ENCODE peak calls at places on chromosomes 13 and 19, in ten cellular contexts. One of them, this sample, is unnamed.

GRCh38 chr13:29702912-29703351 is 107.4 kb upstream of the SLC7A1 start:
- DNase-seq in CD4-positive, alpha-beta T cell: no peak
- DNase-seq in activated naive CD4-positive, alpha-beta T cell: no peak
- DNase-seq in adipocyte: peak; percentile 89
- DNase-seq in NCI-H446: no peak
- DNase-seq in NCI-H1105 treated with DMSO at 0.1 percent for 48 hours: no peak
- DNase-seq in ovary: no peak
- DNase-seq in T1000: peak; percentile 81
- DNase-seq in EH: peak; percentile 99
- DNase-seq in HAP-1: no peak
- DNase-seq in this sample: no peak

GRCh38 chr19:6263306-6264076 is 16.3 kb downstream of the MLLT1 start:
- DNase-seq in CD4-positive, alpha-beta T cell: no peak
- DNase-seq in T1000: no peak
- DNase-seq in HAP-1: no peak
- DNase-seq in ovary: no peak
- DNase-seq in EH: no peak
- DNase-seq in NCI-H446: no peak
- DNase-seq in NCI-H1105 treated with DMSO at 0.1 percent for 48 hours: no peak
- DNase-seq in activated naive CD4-positive, alpha-beta T cell: no peak
- DNase-seq in adipocyte: no peak
- DNase-seq in this sample: peak; percentile 57

GRCh38 chr19:17479325-17479791 is 9.0 kb downstream of the SLC27A1 start:
- DNase-seq in activated naive CD4-positive, alpha-beta T cell: no peak
- DNase-seq in NCI-H1105 treated with DMSO at 0.1 percent for 48 hours: no peak
- DNase-seq in EH: peak; percentile 89
- DNase-seq in CD4-positive, alpha-beta T cell: no peak
- DNase-seq in ovary: no peak
- DNase-seq in HAP-1: no peak
- DNase-seq in T1000: no peak
- DNase-seq in adipocyte: peak; percentile 58
- DNase-seq in NCI-H446: no peak
- DNase-seq in this sample: peak; percentile 62

GRCh38 chr13:99528547-99528946 is 27.3 kb downstream of the TM9SF2 start:
- DNase-seq in NCI-H446: no peak
- DNase-seq in CD4-positive, alpha-beta T cell: no peak
- DNase-seq in HAP-1: peak; percentile 13
- DNase-seq in EH: no peak
- DNase-seq in adipocyte: no peak
- DNase-seq in T1000: no peak
- DNase-seq in ovary: no peak
- DNase-seq in NCI-H1105 treated with DMSO at 0.1 percent for 48 hours: peak; percentile 21
- DNase-seq in activated naive CD4-positive, alpha-beta T cell: no peak
- DNase-seq in this sample: no peak

GRCh38 chr13:95756072-95756471 is 79.1 kb downstream of the DNAJC3 start:
- DNase-seq in EH: peak; percentile 7
- DNase-seq in ovary: no peak
- DNase-seq in NCI-H446: no peak
- DNase-seq in NCI-H1105 treated with DMSO at 0.1 percent for 48 hours: no peak
- DNase-seq in adipocyte: no peak
- DNase-seq in activated naive CD4-positive, alpha-beta T cell: no peak
- DNase-seq in T1000: no peak
- DNase-seq in CD4-positive, alpha-beta T cell: no peak
- DNase-seq in HAP-1: no peak
- DNase-seq in this sample: no peak

GRCh38 chr13:98828614-98829013 is 76.1 kb upstream of the SLC15A1 start:
- DNase-seq in activated naive CD4-positive, alpha-beta T cell: no peak
- DNase-seq in EH: no peak
- DNase-seq in NCI-H1105 treated with DMSO at 0.1 percent for 48 hours: no peak
- DNase-seq in T1000: no peak
- DNase-seq in adipocyte: no peak
- DNase-seq in HAP-1: no peak
- DNase-seq in CD4-positive, alpha-beta T cell: no peak
- DNase-seq in ovary: no peak
- DNase-seq in NCI-H446: no peak
- DNase-seq in this sample: no peak

GRCh38 chr13:41327994-41328778 is 17.1 kb downstream of the NAA16 start:
- DNase-seq in NCI-H1105 treated with DMSO at 0.1 percent for 48 hours: no peak
- DNase-seq in EH: no peak
- DNase-seq in T1000: no peak
- DNase-seq in ovary: no peak
- DNase-seq in adipocyte: peak; percentile 12
- DNase-seq in HAP-1: no peak
- DNase-seq in NCI-H446: no peak
- DNase-seq in activated naive CD4-positive, alpha-beta T cell: no peak
- DNase-seq in CD4-positive, alpha-beta T cell: no peak
- DNase-seq in this sample: no peak

GRCh38 chr19:19537321-19538048 is 580 bp upstream of the CILP2 start:
- DNase-seq in HAP-1: no peak
- DNase-seq in ovary: no peak
- DNase-seq in NCI-H1105 treated with DMSO at 0.1 percent for 48 hours: peak; percentile 39
- DNase-seq in CD4-positive, alpha-beta T cell: no peak
- DNase-seq in EH: no peak
- DNase-seq in adipocyte: no peak
- DNase-seq in T1000: no peak
- DNase-seq in NCI-H446: no peak
- DNase-seq in activated naive CD4-positive, alpha-beta T cell: no peak
- DNase-seq in this sample: peak; percentile 83

GRCh38 chr19:46654621-46655152 is 6.3 kb downstream of the DACT3 start:
- DNase-seq in EH: no peak
- DNase-seq in activated naive CD4-positive, alpha-beta T cell: no peak
- DNase-seq in HAP-1: no peak
- DNase-seq in NCI-H446: no peak
- DNase-seq in ovary: no peak
- DNase-seq in NCI-H1105 treated with DMSO at 0.1 percent for 48 hours: no peak
- DNase-seq in adipocyte: no peak
- DNase-seq in CD4-positive, alpha-beta T cell: no peak
- DNase-seq in T1000: no peak
- DNase-seq in this sample: peak; percentile 82

GRCh38 chr13:71124230-71124629 is 742.8 kb downstream of the DACH1 start:
- DNase-seq in HAP-1: no peak
- DNase-seq in adipocyte: no peak
- DNase-seq in CD4-positive, alpha-beta T cell: no peak
- DNase-seq in activated naive CD4-positive, alpha-beta T cell: no peak
- DNase-seq in NCI-H446: no peak
- DNase-seq in T1000: no peak
- DNase-seq in EH: no peak
- DNase-seq in NCI-H1105 treated with DMSO at 0.1 percent for 48 hours: no peak
- DNase-seq in ovary: no peak
- DNase-seq in this sample: no peak

GRCh38 chr13:46596501-46596900 is 43.5 kb downstream of the LRCH1 start:
- DNase-seq in ovary: no peak
- DNase-seq in NCI-H1105 treated with DMSO at 0.1 percent for 48 hours: no peak
- DNase-seq in HAP-1: no peak
- DNase-seq in T1000: no peak
- DNase-seq in NCI-H446: no peak
- DNase-seq in adipocyte: no peak
- DNase-seq in EH: no peak
- DNase-seq in CD4-positive, alpha-beta T cell: no peak
- DNase-seq in activated naive CD4-positive, alpha-beta T cell: no peak
- DNase-seq in this sample: no peak

GRCh38 chr19:1098177-1099051 is 3.2 kb upstream of the POLR2E start:
- DNase-seq in HAP-1: no peak
- DNase-seq in CD4-positive, alpha-beta T cell: no peak
- DNase-seq in EH: peak; percentile 35
- DNase-seq in ovary: no peak
- DNase-seq in activated naive CD4-positive, alpha-beta T cell: no peak
- DNase-seq in T1000: no peak
- DNase-seq in NCI-H1105 treated with DMSO at 0.1 percent for 48 hours: peak; percentile 9
- DNase-seq in NCI-H446: no peak
- DNase-seq in adipocyte: no peak
- DNase-seq in this sample: no peak

GRCh38 chr19:45817725-45818301 is 2.7 kb upstream of the RSPH6A start:
- DNase-seq in NCI-H1105 treated with DMSO at 0.1 percent for 48 hours: no peak
- DNase-seq in NCI-H446: no peak
- DNase-seq in T1000: no peak
- DNase-seq in HAP-1: no peak
- DNase-seq in ovary: no peak
- DNase-seq in activated naive CD4-positive, alpha-beta T cell: no peak
- DNase-seq in CD4-positive, alpha-beta T cell: no peak
- DNase-seq in EH: no peak
- DNase-seq in adipocyte: no peak
- DNase-seq in this sample: peak; percentile 87

GRCh38 chr13:48456546-48456945 is 43.6 kb upstream of the LPAR6 start:
- DNase-seq in activated naive CD4-positive, alpha-beta T cell: no peak
- DNase-seq in T1000: no peak
- DNase-seq in CD4-positive, alpha-beta T cell: no peak
- DNase-seq in HAP-1: no peak
- DNase-seq in adipocyte: no peak
- DNase-seq in ovary: no peak
- DNase-seq in EH: no peak
- DNase-seq in NCI-H1105 treated with DMSO at 0.1 percent for 48 hours: no peak
- DNase-seq in NCI-H446: no peak
- DNase-seq in this sample: no peak

GRCh38 chr19:29583196-29584006 is 22.7 kb upstream of the POP4 start:
- DNase-seq in EH: peak; percentile 40
- DNase-seq in adipocyte: peak; percentile 3
- DNase-seq in CD4-positive, alpha-beta T cell: no peak
- DNase-seq in activated naive CD4-positive, alpha-beta T cell: no peak
- DNase-seq in ovary: no peak
- DNase-seq in HAP-1: no peak
- DNase-seq in T1000: no peak
- DNase-seq in NCI-H446: no peak
- DNase-seq in NCI-H1105 treated with DMSO at 0.1 percent for 48 hours: no peak
- DNase-seq in this sample: no peak

GRCh38 chr13:98488736-98489135 is 88.2 kb downstream of the STK24 start:
- DNase-seq in EH: no peak
- DNase-seq in HAP-1: no peak
- DNase-seq in NCI-H446: no peak
- DNase-seq in CD4-positive, alpha-beta T cell: no peak
- DNase-seq in T1000: no peak
- DNase-seq in ovary: no peak
- DNase-seq in adipocyte: no peak
- DNase-seq in NCI-H1105 treated with DMSO at 0.1 percent for 48 hours: no peak
- DNase-seq in activated naive CD4-positive, alpha-beta T cell: no peak
- DNase-seq in this sample: no peak

GRCh38 chr19:18541258-18541991 is 1.9 kb downstream of the FKBP8 start:
- DNase-seq in NCI-H446: no peak
- DNase-seq in HAP-1: no peak
- DNase-seq in ovary: no peak
- DNase-seq in adipocyte: no peak
- DNase-seq in NCI-H1105 treated with DMSO at 0.1 percent for 48 hours: no peak
- DNase-seq in activated naive CD4-positive, alpha-beta T cell: no peak
- DNase-seq in EH: peak; percentile 54
- DNase-seq in T1000: no peak
- DNase-seq in CD4-positive, alpha-beta T cell: no peak
- DNase-seq in this sample: peak; percentile 37

GRCh38 chr13:26486550-26486949 is 70.9 kb upstream of the WASF3 start:
- DNase-seq in NCI-H446: no peak
- DNase-seq in adipocyte: no peak
- DNase-seq in T1000: no peak
- DNase-seq in CD4-positive, alpha-beta T cell: no peak
- DNase-seq in ovary: no peak
- DNase-seq in NCI-H1105 treated with DMSO at 0.1 percent for 48 hours: no peak
- DNase-seq in activated naive CD4-positive, alpha-beta T cell: no peak
- DNase-seq in EH: no peak
- DNase-seq in HAP-1: no peak
- DNase-seq in this sample: peak; percentile 15

GRCh38 chr13:99496322-99497142 is 4.7 kb upstream of the TM9SF2 start:
- DNase-seq in activated naive CD4-positive, alpha-beta T cell: no peak
- DNase-seq in adipocyte: peak; percentile 40
- DNase-seq in T1000: peak; percentile 36
- DNase-seq in EH: peak; percentile 55
- DNase-seq in NCI-H1105 treated with DMSO at 0.1 percent for 48 hours: no peak
- DNase-seq in HAP-1: peak; percentile 39
- DNase-seq in ovary: peak; percentile 49
- DNase-seq in NCI-H446: no peak
- DNase-seq in CD4-positive, alpha-beta T cell: peak; percentile 57
- DNase-seq in this sample: no peak

GRCh38 chr13:20474515-20474914 is 51.1 kb downstream of the CRYL1 start:
- DNase-seq in ovary: no peak
- DNase-seq in NCI-H1105 treated with DMSO at 0.1 percent for 48 hours: no peak
- DNase-seq in adipocyte: no peak
- DNase-seq in CD4-positive, alpha-beta T cell: no peak
- DNase-seq in EH: no peak
- DNase-seq in T1000: no peak
- DNase-seq in activated naive CD4-positive, alpha-beta T cell: no peak
- DNase-seq in HAP-1: no peak
- DNase-seq in NCI-H446: no peak
- DNase-seq in this sample: no peak

GRCh38 chr13:45180713-45181601 is 19.9 kb downstream of the KCTD4 start:
- DNase-seq in NCI-H446: no peak
- DNase-seq in T1000: no peak
- DNase-seq in EH: no peak
- DNase-seq in CD4-positive, alpha-beta T cell: no peak
- DNase-seq in adipocyte: no peak
- DNase-seq in NCI-H1105 treated with DMSO at 0.1 percent for 48 hours: no peak
- DNase-seq in activated naive CD4-positive, alpha-beta T cell: no peak
- DNase-seq in HAP-1: no peak
- DNase-seq in ovary: no peak
- DNase-seq in this sample: no peak

GRCh38 chr19:10122066-10122465 is 2.4 kb upstream of the EIF3G start:
- DNase-seq in T1000: no peak
- DNase-seq in adipocyte: peak; percentile 67
- DNase-seq in NCI-H446: no peak
- DNase-seq in NCI-H1105 treated with DMSO at 0.1 percent for 48 hours: no peak
- DNase-seq in HAP-1: no peak
- DNase-seq in activated naive CD4-positive, alpha-beta T cell: no peak
- DNase-seq in ovary: no peak
- DNase-seq in CD4-positive, alpha-beta T cell: no peak
- DNase-seq in EH: peak; percentile 77
- DNase-seq in this sample: no peak

GRCh38 chr13:32829269-32829668 is 187.0 kb upstream of the KL start:
- DNase-seq in T1000: no peak
- DNase-seq in adipocyte: no peak
- DNase-seq in NCI-H1105 treated with DMSO at 0.1 percent for 48 hours: no peak
- DNase-seq in NCI-H446: no peak
- DNase-seq in ovary: no peak
- DNase-seq in CD4-positive, alpha-beta T cell: no peak
- DNase-seq in activated naive CD4-positive, alpha-beta T cell: no peak
- DNase-seq in HAP-1: peak; percentile 26
- DNase-seq in EH: peak; percentile 12
- DNase-seq in this sample: no peak

GRCh38 chr13:50080158-50080855 is 65.1 kb downstream of the KCNRG start:
- DNase-seq in NCI-H1105 treated with DMSO at 0.1 percent for 48 hours: peak; percentile 27
- DNase-seq in ovary: no peak
- DNase-seq in CD4-positive, alpha-beta T cell: no peak
- DNase-seq in HAP-1: peak; percentile 35
- DNase-seq in adipocyte: peak; percentile 71
- DNase-seq in EH: peak; percentile 66
- DNase-seq in NCI-H446: peak; percentile 23
- DNase-seq in activated naive CD4-positive, alpha-beta T cell: no peak
- DNase-seq in T1000: no peak
- DNase-seq in this sample: no peak

GRCh38 chr19:56537442-56537841 is 1.3 kb upstream of the ZFP28 start:
- DNase-seq in NCI-H446: no peak
- DNase-seq in EH: no peak
- DNase-seq in ovary: no peak
- DNase-seq in T1000: no peak
- DNase-seq in activated naive CD4-positive, alpha-beta T cell: no peak
- DNase-seq in NCI-H1105 treated with DMSO at 0.1 percent for 48 hours: no peak
- DNase-seq in adipocyte: no peak
- DNase-seq in CD4-positive, alpha-beta T cell: no peak
- DNase-seq in HAP-1: no peak
- DNase-seq in this sample: no peak

GRCh38 chr13:39038569-39038898 is 278 bp downstream of the NHLRC3 start:
- DNase-seq in EH: peak; percentile 47
- DNase-seq in ovary: no peak
- DNase-seq in adipocyte: peak; percentile 55
- DNase-seq in T1000: no peak
- DNase-seq in NCI-H1105 treated with DMSO at 0.1 percent for 48 hours: peak; percentile 44
- DNase-seq in CD4-positive, alpha-beta T cell: peak; percentile 49
- DNase-seq in activated naive CD4-positive, alpha-beta T cell: no peak
- DNase-seq in HAP-1: peak; percentile 54
- DNase-seq in NCI-H446: no peak
- DNase-seq in this sample: no peak

GRCh38 chr13:113018676-113019465 is 49.9 kb downstream of the MCF2L start:
- DNase-seq in activated naive CD4-positive, alpha-beta T cell: no peak
- DNase-seq in NCI-H1105 treated with DMSO at 0.1 percent for 48 hours: no peak
- DNase-seq in EH: no peak
- DNase-seq in NCI-H446: no peak
- DNase-seq in CD4-positive, alpha-beta T cell: no peak
- DNase-seq in HAP-1: no peak
- DNase-seq in adipocyte: no peak
- DNase-seq in T1000: no peak
- DNase-seq in ovary: no peak
- DNase-seq in this sample: no peak

This sample was measured in H7.